ENCODE peak calls at places on chromosomes 1 and 21, in four cellular contexts. D, W, P and O are unnamed samples.

GRCh38 chr1:21324368-21325137 is 34.3 kb upstream of the ECE1 start:
- DNase-seq in D (peak; percentile 41), W (peak; percentile 95), P (no peak), O (peak; percentile 92)

GRCh38 chr1:165533254-165533653 is 10.5 kb upstream of the LRRC52 start:
- DNase-seq in P (no peak), W (no peak), D (no peak), O (no peak)

GRCh38 chr1:151546006-151546925 is 6.2 kb downstream of the TUFT1 start:
- DNase-seq in D (no peak), W (no peak), P (no peak), O (no peak)

GRCh38 chr1:19448491-19449439 is 36.6 kb downstream of the CAPZB start:
- DNase-seq in P (no peak), D (no peak), W (peak; percentile 94), O (peak; percentile 86)

GRCh38 chr1:160862151-160863061 is at the start of gene CD244:
- DNase-seq in D (no peak), P (no peak), W (peak; percentile 19), O (no peak)

GRCh38 chr1:15667362-15667761 is 16.8 kb upstream of the PLEKHM2 start:
- DNase-seq in D (no peak), W (no peak), P (no peak), O (no peak)

GRCh38 chr21:34219334-34220020 is 144.3 kb upstream of the KCNE2 start:
- DNase-seq in P (no peak), D (no peak), W (no peak), O (peak; percentile 44)

GRCh38 chr1:227886993-227887696 is 60.6 kb downstream of the WNT9A start:
- DNase-seq in W (peak; percentile 62), P (no peak), D (peak; percentile 27), O (peak; percentile 35)

GRCh38 chr1:162697140-162697895 is 65.1 kb downstream of the DDR2 start:
- DNase-seq in P (no peak), D (no peak), W (no peak), O (no peak)

GRCh38 chr21:15695241-15695640 is 34.5 kb upstream of the USP25 start:
- DNase-seq in P (no peak), D (no peak), W (peak; percentile 64), O (no peak)

GRCh38 chr1:180003026-180003695 is 48.6 kb downstream of the CEP350 start:
- DNase-seq in D (no peak), W (no peak), P (no peak), O (no peak)

GRCh38 chr1:20051218-20051829 is 18.7 kb upstream of the PLA2G5 start:
- DNase-seq in P (no peak), D (no peak), W (no peak), O (no peak)

GRCh38 chr1:184875218-184875617 is 99.1 kb downstream of the NIBAN1 start:
- DNase-seq in P (no peak), W (no peak), D (no peak), O (no peak)

GRCh38 chr1:110524311-110525249 is 5.6 kb upstream of the KCNA10 start:
- DNase-seq in D (peak; percentile 20), P (peak; percentile 80), W (peak; percentile 59), O (peak; percentile 59)

GRCh38 chr1:209807509-209807908 is 1.6 kb upstream of the IRF6 start:
- DNase-seq in D (no peak), W (no peak), P (no peak), O (no peak)

GRCh38 chr1:117674521-117675400 is 68.9 kb downstream of the TENT5C start:
- DNase-seq in P (no peak), D (peak; percentile 36), W (peak; percentile 76), O (no peak)

GRCh38 chr1:36771222-36771621 is 263.1 kb downstream of the GRIK3 start:
- DNase-seq in D (no peak), P (no peak), W (no peak), O (no peak)

GRCh38 chr21:34330055-34330454 is 33.8 kb upstream of the KCNE2 start:
- DNase-seq in D (no peak), P (no peak), W (no peak), O (no peak)

GRCh38 chr1:13749543-13750307 is 49.7 kb downstream of the PRDM2 start:
- DNase-seq in W (peak; percentile 82), D (peak; percentile 20), P (peak; percentile 18), O (peak; percentile 71)